ENCODE peak calls at places on chromosomes 6 and 20, in seven cellular contexts. O, C, Z, S, K, H and R are unnamed samples.

GRCh38 chr6:81689580-81689979 is 62.9 kb downstream of the TENT5A start:
- DNase-seq in O (no peak), C (no peak), Z (no peak), S (no peak), K (no peak), H (no peak), R (no peak)

GRCh38 chr6:389622-390021 is 1.9 kb upstream of the IRF4 start:
- DNase-seq in O (no peak), C (no peak), Z (no peak), S (no peak), K (no peak), H (no peak), R (peak)

GRCh38 chr6:15322184-15322583 is 76.3 kb downstream of the JARID2 start:
- DNase-seq in O (no peak), C (no peak), Z (no peak), S (no peak), K (no peak), H (no peak), R (no peak)

GRCh38 chr6:10589429-10589727 is 68.2 kb downstream of the GCNT2 start:
- DNase-seq in O (no peak), C (no peak), Z (no peak), S (no peak), K (no peak), H (no peak), R (no peak)

GRCh38 chr6:88561974-88562736 is 396.0 kb upstream of the CNR1 start:
- DNase-seq in O (no peak), C (no peak), Z (no peak), S (no peak), K (no peak), H (no peak), R (no peak)

GRCh38 chr6:68343901-68344300 is 291.2 kb upstream of the ADGRB3 start:
- DNase-seq in O (peak), C (peak), Z (no peak), S (peak), K (no peak), H (no peak), R (no peak)

GRCh38 chr20:51172558-51173428 is 149.9 kb upstream of the KCNG1 start:
- DNase-seq in O (no peak), C (no peak), Z (no peak), S (no peak), K (no peak), H (no peak), R (no peak)

GRCh38 chr6:135605278-135605790 is 107.8 kb upstream of the AHI1 start:
- DNase-seq in O (no peak), C (no peak), Z (no peak), S (no peak), K (no peak), H (no peak), R (no peak)

GRCh38 chr6:30801950-30802349 is 57.6 kb upstream of the IER3 start:
- DNase-seq in O (no peak), C (no peak), Z (no peak), S (no peak), K (no peak), H (no peak), R (no peak)

DNA sequence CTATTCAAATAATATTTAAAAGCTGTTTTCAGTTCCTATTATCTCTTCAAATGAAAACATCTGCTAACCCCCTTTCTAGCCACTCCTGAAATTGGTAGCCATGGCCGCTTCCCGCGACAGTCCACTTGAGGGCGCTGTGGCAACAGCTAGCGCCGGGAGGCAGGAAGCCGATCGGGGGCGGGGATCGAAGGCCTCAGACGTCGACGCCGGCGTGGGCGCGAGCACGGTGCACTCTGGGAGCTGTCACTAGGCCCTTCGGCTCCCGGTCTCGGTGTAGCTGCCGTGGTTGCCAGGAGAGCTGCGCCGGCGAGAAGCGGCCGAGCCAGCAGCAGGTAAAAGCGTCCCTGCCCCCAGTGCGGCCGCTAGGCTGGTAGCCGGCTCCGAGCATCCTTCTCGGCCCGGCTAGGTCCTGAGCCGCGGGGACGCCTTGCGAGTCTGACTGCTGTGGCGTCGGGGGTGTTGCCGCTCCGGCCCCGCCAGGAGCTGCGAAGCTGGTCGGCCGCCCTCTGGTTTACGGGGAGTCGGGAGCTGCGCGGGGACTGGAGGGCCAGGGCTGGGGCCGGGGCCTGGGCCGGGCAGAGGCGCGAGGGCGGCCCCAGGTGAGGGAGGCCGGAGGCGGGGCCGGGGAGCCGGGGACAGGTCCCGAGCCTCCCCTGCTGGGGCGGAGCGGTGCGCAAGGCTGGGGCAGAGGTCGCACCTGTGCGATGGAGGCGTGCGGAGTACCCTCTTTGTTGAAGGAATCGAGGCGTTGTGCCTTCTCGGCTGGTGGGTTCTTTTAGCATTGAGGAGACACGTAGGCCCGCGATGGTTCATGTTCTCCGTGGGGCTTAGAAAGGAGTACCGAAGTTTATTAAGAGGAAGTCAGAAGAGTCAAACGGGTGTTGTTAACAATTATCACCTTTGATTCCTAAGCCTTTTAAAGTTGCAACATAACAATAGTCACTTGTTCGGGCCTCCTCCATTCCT is at the start of gene DOP1A:
- DNase-seq in O (peak), C (peak), Z (peak), S (peak), K (peak), H (peak), R (peak)
- TF ChIP-seq POLR2A in O (peak), C (peak), Z (peak), S (peak), K (no peak), H (peak), R (peak)

GRCh38 chr6:118771253-118771652 is 119.9 kb upstream of the CEP85L start:
- DNase-seq in O (no peak), C (no peak), Z (no peak), S (no peak), K (no peak), H (no peak), R (no peak)
- TF ChIP-seq POLR2A in O (no peak), C (no peak), Z (no peak), S (no peak), K (no peak), H (no peak), R (no peak)

GRCh38 chr20:1331801-1332453 is 3.0 kb upstream of the SDCBP2 start:
- DNase-seq in O (peak), C (no peak), Z (peak), S (no peak), K (no peak), H (no peak), R (no peak)

GRCh38 chr20:1327827-1328679 is 886 bp downstream of the SDCBP2 start:
- DNase-seq in O (peak), C (no peak), Z (peak), S (no peak), K (peak), H (no peak), R (peak)

GRCh38 chr20:1331101-1331500 is 2.2 kb upstream of the SDCBP2 start:
- DNase-seq in O (peak), C (no peak), Z (peak), S (no peak), K (no peak), H (no peak), R (no peak)

GRCh38 chr20:1328680-1329330 is at the start of gene SDCBP2:
- DNase-seq in O (peak), C (no peak), Z (peak), S (no peak), K (peak), H (peak), R (peak)

DNA sequence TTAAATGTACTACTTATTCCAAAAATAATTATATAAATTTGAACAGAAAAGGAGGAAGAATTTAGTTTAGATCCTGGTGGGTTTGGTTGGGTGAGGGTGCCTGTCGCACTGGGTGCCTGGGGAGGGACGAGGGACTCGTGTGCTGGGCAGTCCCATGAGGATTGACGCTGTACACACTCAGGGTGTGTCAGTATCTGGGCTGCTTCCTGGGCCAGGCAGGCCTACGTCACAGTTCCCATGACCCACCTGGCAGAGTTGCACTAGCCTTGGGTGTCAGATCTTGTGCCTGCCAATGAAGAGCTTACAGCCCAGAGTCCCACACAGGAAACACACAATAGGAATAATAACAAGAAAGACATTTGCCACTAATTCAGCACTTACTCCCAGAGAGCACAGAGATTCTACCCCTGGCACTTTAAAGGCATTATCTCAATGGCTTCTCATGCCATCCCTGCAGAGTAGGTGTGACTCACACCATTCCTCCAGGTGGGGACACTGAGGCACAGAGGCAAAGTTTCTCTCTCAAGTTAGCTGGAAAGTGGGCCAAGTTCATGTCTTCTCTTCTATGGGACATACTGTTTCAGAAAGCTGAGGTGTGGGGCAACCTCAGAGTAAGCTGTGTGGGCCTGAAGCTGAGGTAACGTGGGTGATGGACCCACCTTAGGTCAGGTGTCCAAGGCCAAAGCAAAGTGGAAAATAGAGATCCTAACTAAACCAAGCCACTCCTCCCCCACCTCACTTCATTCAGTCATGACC is 1.3 kb upstream of the SDCBP2 start:
- DNase-seq in O (peak), C (no peak), Z (peak), S (no peak), K (peak), H (no peak), R (peak)
- TF ChIP-seq POLR2A in O (no peak), C (no peak), Z (no peak), S (no peak), K (peak), H (no peak), R (peak)

GRCh38 chr20:1489328-1489727 is 1.9 kb downstream of the SIRPB2 start:
- DNase-seq in O (no peak), C (no peak), Z (no peak), S (no peak), K (no peak), H (no peak), R (no peak)

GRCh38 chr20:1491891-1492642 is 847 bp upstream of the SIRPB2 start:
- DNase-seq in O (no peak), C (no peak), Z (no peak), S (peak), K (no peak), H (no peak), R (no peak)

GRCh38 chr20:1490643-1491042 is 577 bp downstream of the SIRPB2 start:
- DNase-seq in O (no peak), C (no peak), Z (no peak), S (peak), K (no peak), H (no peak), R (no peak)

GRCh38 chr20:1491281-1491840 is at the start of gene SIRPB2:
- DNase-seq in O (no peak), C (no peak), Z (no peak), S (peak), K (peak), H (no peak), R (peak)

DNA sequence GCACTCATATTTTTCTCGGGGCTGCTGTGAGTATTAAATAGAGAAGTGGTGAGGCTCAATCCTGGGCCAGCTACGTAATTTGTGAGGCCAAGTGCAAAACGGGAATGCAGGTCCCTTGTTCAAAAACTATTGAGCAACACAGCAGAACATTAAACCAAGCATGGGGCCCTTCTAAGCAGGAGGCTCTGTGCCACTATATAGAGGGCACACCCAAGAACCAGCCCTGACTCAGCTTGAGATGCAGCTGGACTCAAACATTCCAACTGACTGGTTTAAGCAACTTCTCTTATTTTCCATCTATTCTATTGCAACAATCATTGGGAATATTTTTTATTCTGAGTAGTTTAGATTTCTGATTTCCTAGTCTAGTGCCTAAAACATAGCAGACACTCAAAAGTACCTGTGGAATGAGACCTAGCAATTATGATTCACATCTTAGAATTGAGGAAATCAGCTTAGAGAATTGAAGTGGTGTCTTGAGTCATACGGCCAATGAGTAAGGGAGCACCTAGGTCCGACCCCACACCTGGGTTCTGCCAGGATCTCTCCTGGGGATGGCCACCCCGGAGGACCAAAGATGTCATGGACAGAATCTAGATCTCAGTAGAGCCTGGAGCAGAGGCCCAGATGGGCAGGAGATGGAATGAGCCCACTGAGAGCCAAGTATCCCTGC is 1.3 kb downstream of the SIRPB2 start:
- DNase-seq in O (no peak), C (no peak), Z (no peak), S (peak), K (peak), H (no peak), R (no peak)
- TF ChIP-seq POLR2A in O (no peak), C (no peak), Z (no peak), S (no peak), K (no peak), H (no peak), R (peak)

GRCh38 chr20:33554914-33555420 is 65.1 kb downstream of the CBFA2T2 start:
- DNase-seq in O (no peak), C (peak), Z (no peak), S (peak), K (no peak), H (peak), R (no peak)
- TF ChIP-seq POLR2A in O (no peak), C (peak), Z (no peak), S (no peak), K (no peak), H (peak), R (peak)